ENCODE peak calls at places on chromosome 22, in eight cellular contexts. H is esophagus muscularis mucosa; M is thoracic aorta; X is KBM-7; P is activated CD4-positive, CD25-positive, alpha-beta regulatory T cell; I is heart left ventricle; Y is fibroblast of mammary gland; Q is bronchial epithelial cell. O is an unnamed sample.
A peak's percentile ranks its signal among the peaks of the same experiment; 100 is the strongest.

GRCh38 chr22:36764641-36765040 is 11.3 kb downstream of the IFT27 start:
- DNase-seq in H (no peak), I (no peak), X (no peak), Y (no peak), P (no peak), M (no peak), Q (no peak), O (no peak)

GRCh38 chr22:38345782-38346181 is 28.5 kb upstream of the CSNK1E start:
- DNase-seq in Q (no peak), Y (no peak), M (no peak), H (peak; percentile 45), I (peak; percentile 25), X (no peak), P (no peak), O (no peak)

GRCh38 chr22:19605508-19606331 is 81.5 kb upstream of the CLDN5 start:
- DNase-seq in P (no peak), H (no peak), Q (no peak), I (no peak), Y (no peak), M (no peak), X (no peak), O (no peak)

GRCh38 chr22:37083914-37084313 is 25.6 kb downstream of the TMPRSS6 start:
- DNase-seq in I (no peak), X (no peak), Q (no peak), P (no peak), H (no peak), M (no peak), Y (no peak), O (no peak)

GRCh38 chr22:41197046-41197807 is 7.9 kb upstream of the L3MBTL2 start:
- DNase-seq in Q (peak; percentile 32), Y (peak; percentile 27), I (peak; percentile 93), X (peak; percentile 36), M (peak; percentile 30), P (peak; percentile 69), H (peak; percentile 94), O (peak; percentile 70)

GRCh38 chr22:19620742-19621371 is 93.4 kb upstream of the SEPTIN5 start:
- DNase-seq in M (no peak), I (no peak), X (no peak), P (no peak), Q (no peak), Y (peak; percentile 10), H (no peak), O (no peak)

GRCh38 chr22:39294571-39295468 is 24.6 kb downstream of the RPL3 start:
- DNase-seq in X (no peak), P (no peak), I (no peak), Y (no peak), M (no peak), Q (no peak), H (no peak), O (no peak)

GRCh38 chr22:27159716-27160295 is 502.4 kb downstream of the MIAT start:
- DNase-seq in Y (no peak), X (no peak), I (no peak), M (no peak), P (no peak), Q (no peak), H (no peak), O (no peak)

GRCh38 chr22:47012589-47013365 is 250.3 kb downstream of the TBC1D22A start:
- DNase-seq in Q (peak; percentile 44), M (no peak), X (no peak), I (no peak), P (no peak), H (no peak), Y (no peak), O (no peak)

GRCh38 chr22:42901790-42902508 is 44.9 kb upstream of the ARFGAP3 start:
- DNase-seq in I (no peak), H (no peak), X (no peak), Q (no peak), M (no peak), Y (no peak), P (no peak), O (no peak)

GRCh38 chr22:27941143-27941542 is 22.1 kb upstream of the PITPNB start:
- DNase-seq in Q (no peak), Y (no peak), P (no peak), I (no peak), M (no peak), H (no peak), X (no peak), O (no peak)

GRCh38 chr22:46038174-46038487 is 61.2 kb upstream of the WNT7B start:
- DNase-seq in I (no peak), X (no peak), H (no peak), Y (no peak), Q (no peak), P (no peak), M (no peak), O (no peak)

GRCh38 chr22:50271519-50271970 is 1.4 kb upstream of the MAPK11 start:
- DNase-seq in P (peak; percentile 29), Y (peak; percentile 35), I (peak; percentile 87), H (no peak), M (no peak), X (peak; percentile 76), Q (no peak), O (no peak)

GRCh38 chr22:28025866-28026575 is 107.0 kb upstream of the PITPNB start:
- DNase-seq in I (no peak), H (no peak), P (no peak), M (no peak), Q (no peak), Y (no peak), X (no peak), O (no peak)

GRCh38 chr22:37182101-37182948 is 5.7 kb downstream of the C1QTNF6 start:
- DNase-seq in M (no peak), Q (no peak), I (no peak), X (no peak), H (no peak), Y (no peak), P (no peak), O (no peak)

GRCh38 chr22:29609139-29609538 is 5.7 kb downstream of the NF2 start:
- DNase-seq in I (no peak), Q (no peak), P (no peak), X (peak; percentile 21), Y (no peak), H (no peak), M (no peak), O (no peak)

GRCh38 chr22:17862646-17863181 is 88.4 kb upstream of the BID start:
- DNase-seq in M (no peak), H (no peak), I (no peak), X (peak; percentile 18), Y (no peak), Q (no peak), P (no peak), O (no peak)

GRCh38 chr22:26235792-26236191 is 66.5 kb downstream of the SEZ6L start:
- DNase-seq in Q (no peak), H (no peak), X (no peak), P (no peak), I (no peak), M (no peak), Y (no peak), O (no peak)